ENCODE peak calls at places on chromosomes 16 and 17, in ten cellular contexts. V, B, X, U, E, P, Z, H, C and A are unnamed samples.

GRCh38 chr17:65930140-65930715 is 261.7 kb downstream of the CEP112 start:
- DNase-seq in H (no peak), C (no peak), Z (no peak), V (no peak), X (no peak), U (no peak), B (no peak), E (no peak), P (no peak), A (no peak)

GRCh38 chr17:61002316-61002736 is 324.7 kb downstream of the BCAS3 start:
- DNase-seq in E (peak), U (peak), X (no peak), P (peak), Z (peak), B (no peak), C (no peak), V (peak), H (no peak), A (peak)

GRCh38 chr16:66370786-66371684 is 4.5 kb downstream of the CDH5 start:
- DNase-seq in H (no peak), B (no peak), Z (no peak), E (no peak), C (no peak), U (no peak), X (peak), P (no peak), V (no peak), A (no peak)

GRCh38 chr16:74999683-75000480 is 1.1 kb downstream of the ZNRF1 start:
- DNase-seq in U (no peak), X (peak), E (peak), P (peak), H (no peak), Z (peak), B (peak), C (peak), V (no peak), A (peak)

GRCh38 chr16:4682616-4683254 is 10.6 kb upstream of the NUDT16L1 start:
- DNase-seq in Z (peak), C (no peak), V (peak), P (peak), X (no peak), B (no peak), E (no peak), U (peak), H (no peak), A (peak)

GRCh38 chr17:410674-411401 is 58.2 kb upstream of the RPH3AL start:
- DNase-seq in V (no peak), C (peak), U (no peak), P (peak), H (no peak), Z (peak), X (no peak), E (peak), B (no peak), A (peak)

GRCh38 chr17:60311936-60312335 is 80.0 kb downstream of the USP32 start:
- DNase-seq in V (peak), H (no peak), X (no peak), C (no peak), B (no peak), Z (peak), E (peak), U (peak), P (no peak), A (no peak)

GRCh38 chr17:30113213-30113612 is 3.4 kb upstream of the NSRP1 start:
- DNase-seq in E (peak), Z (peak), V (no peak), C (no peak), X (no peak), P (no peak), U (no peak), H (no peak), B (no peak), A (peak)

GRCh38 chr16:11528053-11528452 is 58.7 kb downstream of the LITAF start:
- DNase-seq in E (no peak), C (no peak), U (no peak), H (no peak), B (no peak), Z (no peak), V (no peak), X (no peak), P (no peak), A (peak)

GRCh38 chr16:66220766-66221165 is 145.7 kb upstream of the CDH5 start:
- DNase-seq in V (no peak), P (no peak), B (no peak), U (no peak), H (no peak), E (no peak), Z (no peak), X (no peak), C (no peak), A (no peak)

GRCh38 chr17:35947156-35947585 is 3.7 kb upstream of the LYZL6 start:
- DNase-seq in P (peak), Z (peak), X (no peak), H (no peak), B (peak), E (peak), C (peak), U (peak), V (peak), A (peak)

GRCh38 chr16:80260906-80261311 is 279.9 kb upstream of the DYNLRB2 start:
- DNase-seq in C (no peak), P (no peak), Z (peak), E (peak), H (no peak), B (no peak), U (no peak), V (no peak), X (no peak), A (peak)

GRCh38 chr17:57671546-57672204 is 73.4 kb downstream of the CCDC182 start:
- DNase-seq in B (peak), H (peak), X (peak), V (peak), C (peak), P (peak), E (peak), Z (peak), U (peak), A (peak)

GRCh38 chr17:57832711-57833596 is 16.9 kb downstream of the MRPS23 start:
- DNase-seq in B (peak), C (peak), V (peak), U (peak), E (peak), P (peak), X (peak), H (peak), Z (peak), A (peak)

GRCh38 chr16:11404608-11405007 is 59.3 kb downstream of the RMI2 start:
- DNase-seq in X (peak), B (no peak), V (no peak), U (no peak), Z (no peak), H (no peak), E (no peak), P (no peak), C (no peak), A (no peak)

GRCh38 chr17:34386925-34387550 is 24.0 kb upstream of the CCL1 start:
- DNase-seq in U (peak), P (no peak), C (no peak), X (peak), V (no peak), E (peak), Z (no peak), B (no peak), H (no peak), A (no peak)

GRCh38 chr16:67470314-67470713 is 10.6 kb downstream of the ATP6V0D1 start:
- DNase-seq in P (no peak), H (no peak), Z (no peak), U (no peak), B (peak), V (no peak), X (peak), C (no peak), E (no peak), A (no peak)

GRCh38 chr17:14621826-14622621 is 321.1 kb downstream of the HS3ST3B1 start:
- DNase-seq in X (no peak), B (no peak), E (no peak), P (no peak), Z (no peak), U (no peak), H (no peak), V (no peak), C (no peak), A (no peak)

GRCh38 chr17:4900231-4901107 is 1.1 kb downstream of the C17orf107 start:
- DNase-seq in X (no peak), Z (no peak), H (no peak), V (no peak), B (no peak), E (no peak), P (peak), C (peak), U (no peak), A (peak)

GRCh38 chr16:82004651-82005490 is 6.4 kb downstream of the SDR42E1 start:
- DNase-seq in U (no peak), X (no peak), Z (no peak), V (no peak), C (no peak), B (peak), P (no peak), H (no peak), E (no peak), A (no peak)

GRCh38 chr17:34379876-34380275 is 16.8 kb upstream of the CCL1 start:
- DNase-seq in E (peak), X (no peak), C (no peak), P (no peak), U (no peak), V (no peak), H (no peak), Z (no peak), B (no peak), A (no peak)

GRCh38 chr17:32588135-32588534 is 101.3 kb downstream of the CDK5R1 start:
- DNase-seq in V (no peak), P (no peak), B (no peak), Z (no peak), U (no peak), E (no peak), C (no peak), H (no peak), X (no peak), A (no peak)

GRCh38 chr17:17527534-17527933 is 31.3 kb upstream of the RASD1 start:
- DNase-seq in H (no peak), X (peak), E (no peak), B (no peak), C (no peak), U (no peak), V (no peak), Z (no peak), P (no peak), A (no peak)

GRCh38 chr17:72477529-72477928 is 356.7 kb downstream of the SOX9 start:
- DNase-seq in U (no peak), X (no peak), H (no peak), C (no peak), Z (no peak), P (no peak), E (no peak), V (no peak), B (peak), A (peak)

GRCh38 chr16:30372725-30373124 is 1.9 kb upstream of the MYL11 start:
- DNase-seq in E (no peak), U (no peak), P (no peak), Z (no peak), X (no peak), C (no peak), V (no peak), H (no peak), B (no peak), A (no peak)

GRCh38 chr17:6544770-6545169 is 11.6 kb downstream of the PITPNM3 start:
- DNase-seq in H (no peak), X (no peak), E (no peak), Z (no peak), V (no peak), C (no peak), U (no peak), B (no peak), P (peak), A (no peak)
- H3K4me3 ChIP-seq in H (no peak), X (no peak), E (no peak), Z (no peak), V (no peak), C (no peak), U (no peak), B (no peak), P (no peak), A (no peak)

DNA sequence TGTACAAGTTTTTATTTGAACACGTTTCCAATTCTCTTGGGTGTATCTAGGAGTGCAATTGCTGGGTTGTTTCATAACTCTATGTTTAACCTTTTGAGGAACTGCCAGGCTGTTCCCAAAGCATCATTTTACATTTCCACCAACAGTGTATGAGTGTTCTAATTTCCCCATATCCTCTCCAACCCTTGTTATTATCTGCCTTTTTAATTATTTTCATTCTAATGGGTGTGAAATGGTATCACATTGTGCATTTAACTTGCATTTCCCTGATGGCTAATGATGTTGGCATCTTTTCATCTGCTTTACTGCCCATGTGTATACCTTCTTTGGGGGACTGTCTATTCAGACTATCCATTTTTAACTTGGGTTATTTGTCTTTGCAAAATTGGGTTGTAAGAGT is 104.2 kb downstream of the USP31 start:
- DNase-seq in Z (no peak), X (no peak), H (no peak), B (no peak), U (no peak), V (no peak), P (no peak), C (no peak), E (no peak), A (no peak)
- H3K4me3 ChIP-seq in Z (no peak), X (no peak), H (no peak), B (no peak), U (no peak), V (no peak), P (no peak), C (no peak), E (no peak), A (no peak)

GRCh38 chr17:68516732-68517131 is 4.5 kb downstream of the PRKAR1A start:
- DNase-seq in B (no peak), H (no peak), X (no peak), V (no peak), U (no peak), P (no peak), E (no peak), C (no peak), Z (no peak), A (no peak)
- H3K4me3 ChIP-seq in B (no peak), H (no peak), X (no peak), V (no peak), U (no peak), P (no peak), E (no peak), C (no peak), Z (no peak), A (no peak)

GRCh38 chr17:8700546-8700945 is 44.1 kb downstream of the CCDC42 start:
- DNase-seq in X (no peak), E (no peak), H (no peak), B (no peak), V (no peak), C (no peak), Z (no peak), P (no peak), U (no peak), A (no peak)

GRCh38 chr17:8696951-8697745 is 47.5 kb downstream of the CCDC42 start:
- DNase-seq in B (no peak), E (no peak), P (peak), Z (peak), H (no peak), V (peak), X (peak), C (no peak), U (peak), A (no peak)

GRCh38 chr17:8695916-8696415 is 48.7 kb downstream of the CCDC42 start:
- DNase-seq in P (no peak), H (no peak), U (no peak), V (no peak), E (no peak), X (no peak), Z (no peak), C (no peak), B (no peak), A (no peak)

GRCh38 chr17:8696456-8696855 is 48.2 kb downstream of the CCDC42 start:
- DNase-seq in B (no peak), P (peak), X (no peak), H (no peak), U (no peak), E (no peak), Z (peak), V (no peak), C (no peak), A (no peak)

DNA sequence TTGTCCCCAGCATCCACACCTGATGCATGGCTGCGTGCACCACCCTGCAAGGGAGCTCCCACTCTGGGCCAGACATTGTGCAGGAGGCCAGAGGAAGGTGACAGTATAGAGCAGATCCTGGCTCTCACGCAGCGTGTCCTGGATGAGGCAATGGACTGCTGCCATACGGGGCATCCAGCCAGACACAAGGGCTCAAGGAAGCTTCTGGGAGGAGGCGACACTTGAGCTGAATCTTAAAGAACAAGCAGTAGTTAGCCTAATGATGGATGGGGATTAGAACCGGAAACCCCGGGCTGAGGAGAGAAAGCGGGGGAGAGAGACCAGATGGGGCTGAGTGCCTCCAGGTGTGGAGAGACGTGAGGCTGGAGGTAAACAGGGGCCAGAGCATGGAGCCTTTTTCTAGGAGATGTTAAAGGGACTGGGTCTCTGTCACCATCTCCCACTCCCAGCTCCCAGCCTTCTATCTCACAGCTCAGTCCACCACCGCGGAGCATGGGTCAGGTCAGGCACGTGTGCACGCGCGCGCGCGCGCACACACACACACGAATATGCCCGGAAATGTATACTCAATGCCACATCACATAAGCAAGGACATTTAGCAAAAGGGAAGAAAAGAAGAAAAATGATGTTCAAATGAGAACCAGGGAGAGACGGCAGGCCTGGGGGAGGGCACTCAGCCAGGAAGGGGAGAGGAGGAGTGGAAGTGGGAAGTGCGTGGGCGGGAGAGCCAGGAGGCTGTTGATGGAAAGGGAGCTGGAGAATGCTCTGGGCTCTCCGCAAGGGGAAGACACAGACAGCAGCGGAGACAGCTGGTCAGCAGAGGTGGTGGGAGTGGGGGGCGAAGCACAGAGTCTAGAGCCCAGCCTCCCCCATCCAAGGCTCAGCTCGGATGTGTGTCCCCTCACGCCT is 46.2 kb downstream of the CCDC42 start:
- DNase-seq in C (no peak), P (no peak), H (no peak), X (peak), V (peak), U (peak), Z (peak), B (no peak), E (peak), A (no peak)
- H3K4me3 ChIP-seq in C (no peak), P (no peak), H (peak), X (no peak), V (peak), U (peak), Z (no peak), B (no peak), E (no peak), A (no peak)

GRCh38 chr16:25010542-25010941 is 4.6 kb downstream of the ARHGAP17 start:
- DNase-seq in C (no peak), U (no peak), V (no peak), Z (no peak), P (no peak), H (no peak), B (no peak), X (no peak), E (no peak), A (no peak)

GRCh38 chr16:25012525-25012991 is 2.6 kb downstream of the ARHGAP17 start:
- DNase-seq in V (peak), E (peak), H (no peak), U (peak), C (no peak), B (no peak), X (no peak), Z (peak), P (no peak), A (peak)

GRCh38 chr16:25013751-25014499 is 1.2 kb downstream of the ARHGAP17 start:
- DNase-seq in C (no peak), P (no peak), V (no peak), U (no peak), B (no peak), H (no peak), X (no peak), E (no peak), Z (no peak), A (no peak)

GRCh38 chr16:25013049-25013448 is 2.1 kb downstream of the ARHGAP17 start:
- DNase-seq in C (no peak), V (no peak), U (no peak), H (no peak), E (no peak), X (no peak), P (no peak), B (no peak), Z (no peak), A (no peak)

DNA sequence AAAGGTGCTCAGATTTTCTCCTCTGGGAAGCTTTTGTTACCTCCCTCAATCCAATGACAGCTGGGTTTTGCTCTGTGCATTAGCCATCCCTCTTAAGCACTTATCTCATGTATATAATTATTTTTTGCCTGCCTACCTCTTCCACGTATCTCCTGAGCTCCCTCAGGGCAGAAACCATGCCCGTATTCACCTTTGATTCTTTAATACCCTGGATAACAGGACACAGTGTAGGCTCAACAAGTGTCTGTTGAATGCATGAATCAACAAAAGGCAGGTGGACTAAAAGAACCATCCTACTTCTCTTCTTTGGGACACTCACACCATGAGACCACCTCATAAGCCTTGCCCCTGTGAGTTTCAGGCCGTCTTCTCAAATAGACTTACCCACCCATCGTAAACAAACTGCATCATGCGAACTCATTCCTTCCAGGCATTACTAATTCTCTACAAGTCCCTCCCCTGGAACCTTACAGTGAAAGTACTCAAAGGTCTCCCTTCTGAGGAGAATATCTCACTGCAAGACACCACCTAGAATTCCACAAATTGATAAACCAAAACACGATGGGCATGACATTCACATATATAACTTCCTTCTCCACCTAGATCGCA is 3.2 kb downstream of the ARHGAP17 start:
- DNase-seq in H (no peak), U (no peak), P (no peak), X (no peak), C (no peak), B (no peak), V (no peak), Z (no peak), E (no peak), A (peak)
- H3K4me3 ChIP-seq in H (no peak), U (peak), P (no peak), X (no peak), C (no peak), B (no peak), V (no peak), Z (no peak), E (no peak), A (no peak)